ENCODE peak calls at places on chromosomes 2 and 18, in seven cellular contexts. One of them, this sample, is unnamed.

GRCh38 chr2:71125506-71126294 is 4.3 kb downstream of the MCEE start:
- DNase-seq in left cardiac atrium: no peak
- DNase-seq in sciatic nerve: no peak
- DNase-seq in HCEC 1CT: no peak
- DNase-seq in AG09309: no peak
- DNase-seq in stimulated activated CD4-positive, alpha-beta T cell treated with anti-CD3 and anti-CD28 coated beads, TNF-alpha, amount 100 ng/mL, for 1 hour: no peak
- DNase-seq in activated T-helper 2 cell treated with anti-CD3 and anti-CD28 coated beads, Interferon-gamma antibody, Interleukin-2, Interleukin-4, amounts not matched to agents 10 μg/mL and 5 μg/mL and 100 μg/mL, durations not matched to agents 14 hours and 24 hours and 36 hours: no peak
- DNase-seq in this sample: no peak

GRCh38 chr2:6073260-6074141 is 381.3 kb downstream of the SOX11 start:
- DNase-seq in AG09309: no peak
- DNase-seq in sciatic nerve: no peak
- DNase-seq in HCEC 1CT: no peak
- DNase-seq in stimulated activated CD4-positive, alpha-beta T cell treated with anti-CD3 and anti-CD28 coated beads, TNF-alpha, amount 100 ng/mL, for 1 hour: no peak
- DNase-seq in left cardiac atrium: no peak
- DNase-seq in activated T-helper 2 cell treated with anti-CD3 and anti-CD28 coated beads, Interferon-gamma antibody, Interleukin-2, Interleukin-4, amounts not matched to agents 10 μg/mL and 5 μg/mL and 100 μg/mL, durations not matched to agents 14 hours and 24 hours and 36 hours: no peak
- DNase-seq in this sample: no peak

GRCh38 chr2:14427982-14428567 is 204.4 kb upstream of the LRATD1 start:
- DNase-seq in stimulated activated CD4-positive, alpha-beta T cell treated with anti-CD3 and anti-CD28 coated beads, TNF-alpha, amount 100 ng/mL, for 1 hour: no peak
- DNase-seq in HCEC 1CT: peak
- DNase-seq in left cardiac atrium: no peak
- DNase-seq in sciatic nerve: no peak
- DNase-seq in activated T-helper 2 cell treated with anti-CD3 and anti-CD28 coated beads, Interferon-gamma antibody, Interleukin-2, Interleukin-4, amounts not matched to agents 10 μg/mL and 5 μg/mL and 100 μg/mL, durations not matched to agents 14 hours and 24 hours and 36 hours: no peak
- DNase-seq in AG09309: peak
- DNase-seq in this sample: no peak

GRCh38 chr18:63148449-63149199 is 170.9 kb downstream of the BCL2 start:
- DNase-seq in HCEC 1CT: no peak
- DNase-seq in stimulated activated CD4-positive, alpha-beta T cell treated with anti-CD3 and anti-CD28 coated beads, TNF-alpha, amount 100 ng/mL, for 1 hour: no peak
- DNase-seq in activated T-helper 2 cell treated with anti-CD3 and anti-CD28 coated beads, Interferon-gamma antibody, Interleukin-2, Interleukin-4, amounts not matched to agents 10 μg/mL and 5 μg/mL and 100 μg/mL, durations not matched to agents 14 hours and 24 hours and 36 hours: no peak
- DNase-seq in left cardiac atrium: peak
- DNase-seq in sciatic nerve: no peak
- DNase-seq in AG09309: peak
- DNase-seq in this sample: no peak

GRCh38 chr18:79915161-79916127 is 36.0 kb downstream of the SLC66A2 start:
- DNase-seq in sciatic nerve: peak
- DNase-seq in AG09309: no peak
- DNase-seq in stimulated activated CD4-positive, alpha-beta T cell treated with anti-CD3 and anti-CD28 coated beads, TNF-alpha, amount 100 ng/mL, for 1 hour: no peak
- DNase-seq in activated T-helper 2 cell treated with anti-CD3 and anti-CD28 coated beads, Interferon-gamma antibody, Interleukin-2, Interleukin-4, amounts not matched to agents 10 μg/mL and 5 μg/mL and 100 μg/mL, durations not matched to agents 14 hours and 24 hours and 36 hours: no peak
- DNase-seq in left cardiac atrium: no peak
- DNase-seq in HCEC 1CT: no peak
- DNase-seq in this sample: peak

GRCh38 chr2:10620481-10620880 is 69.3 kb downstream of the NOL10 start:
- DNase-seq in sciatic nerve: no peak
- DNase-seq in HCEC 1CT: peak
- DNase-seq in left cardiac atrium: no peak
- DNase-seq in stimulated activated CD4-positive, alpha-beta T cell treated with anti-CD3 and anti-CD28 coated beads, TNF-alpha, amount 100 ng/mL, for 1 hour: no peak
- DNase-seq in AG09309: peak
- DNase-seq in activated T-helper 2 cell treated with anti-CD3 and anti-CD28 coated beads, Interferon-gamma antibody, Interleukin-2, Interleukin-4, amounts not matched to agents 10 μg/mL and 5 μg/mL and 100 μg/mL, durations not matched to agents 14 hours and 24 hours and 36 hours: no peak
- DNase-seq in this sample: no peak

GRCh38 chr2:68466361-68466777 is 725 bp downstream of the FBXO48 start:
- DNase-seq in sciatic nerve: no peak
- DNase-seq in left cardiac atrium: no peak
- DNase-seq in stimulated activated CD4-positive, alpha-beta T cell treated with anti-CD3 and anti-CD28 coated beads, TNF-alpha, amount 100 ng/mL, for 1 hour: no peak
- DNase-seq in HCEC 1CT: peak
- DNase-seq in activated T-helper 2 cell treated with anti-CD3 and anti-CD28 coated beads, Interferon-gamma antibody, Interleukin-2, Interleukin-4, amounts not matched to agents 10 μg/mL and 5 μg/mL and 100 μg/mL, durations not matched to agents 14 hours and 24 hours and 36 hours: peak
- DNase-seq in AG09309: peak
- DNase-seq in this sample: no peak

GRCh38 chr2:163401481-163401880 is 334.3 kb downstream of the FIGN start:
- DNase-seq in activated T-helper 2 cell treated with anti-CD3 and anti-CD28 coated beads, Interferon-gamma antibody, Interleukin-2, Interleukin-4, amounts not matched to agents 10 μg/mL and 5 μg/mL and 100 μg/mL, durations not matched to agents 14 hours and 24 hours and 36 hours: no peak
- DNase-seq in stimulated activated CD4-positive, alpha-beta T cell treated with anti-CD3 and anti-CD28 coated beads, TNF-alpha, amount 100 ng/mL, for 1 hour: no peak
- DNase-seq in left cardiac atrium: peak
- DNase-seq in AG09309: peak
- DNase-seq in sciatic nerve: peak
- DNase-seq in HCEC 1CT: peak
- DNase-seq in this sample: no peak

GRCh38 chr2:175004730-175004979 is 526 bp downstream of the CHN1 start:
- DNase-seq in stimulated activated CD4-positive, alpha-beta T cell treated with anti-CD3 and anti-CD28 coated beads, TNF-alpha, amount 100 ng/mL, for 1 hour: no peak
- DNase-seq in left cardiac atrium: peak
- DNase-seq in activated T-helper 2 cell treated with anti-CD3 and anti-CD28 coated beads, Interferon-gamma antibody, Interleukin-2, Interleukin-4, amounts not matched to agents 10 μg/mL and 5 μg/mL and 100 μg/mL, durations not matched to agents 14 hours and 24 hours and 36 hours: no peak
- DNase-seq in AG09309: no peak
- DNase-seq in HCEC 1CT: peak
- DNase-seq in sciatic nerve: no peak
- DNase-seq in this sample: no peak

GRCh38 chr2:190871539-190871938 is 9.1 kb upstream of the GLS start:
- DNase-seq in left cardiac atrium: no peak
- DNase-seq in HCEC 1CT: no peak
- DNase-seq in stimulated activated CD4-positive, alpha-beta T cell treated with anti-CD3 and anti-CD28 coated beads, TNF-alpha, amount 100 ng/mL, for 1 hour: no peak
- DNase-seq in activated T-helper 2 cell treated with anti-CD3 and anti-CD28 coated beads, Interferon-gamma antibody, Interleukin-2, Interleukin-4, amounts not matched to agents 10 μg/mL and 5 μg/mL and 100 μg/mL, durations not matched to agents 14 hours and 24 hours and 36 hours: no peak
- DNase-seq in AG09309: no peak
- DNase-seq in sciatic nerve: no peak
- DNase-seq in this sample: no peak

GRCh38 chr2:135485441-135485840 is 45.6 kb downstream of the ZRANB3 start:
- DNase-seq in sciatic nerve: no peak
- DNase-seq in HCEC 1CT: no peak
- DNase-seq in stimulated activated CD4-positive, alpha-beta T cell treated with anti-CD3 and anti-CD28 coated beads, TNF-alpha, amount 100 ng/mL, for 1 hour: no peak
- DNase-seq in AG09309: no peak
- DNase-seq in left cardiac atrium: no peak
- DNase-seq in activated T-helper 2 cell treated with anti-CD3 and anti-CD28 coated beads, Interferon-gamma antibody, Interleukin-2, Interleukin-4, amounts not matched to agents 10 μg/mL and 5 μg/mL and 100 μg/mL, durations not matched to agents 14 hours and 24 hours and 36 hours: no peak
- DNase-seq in this sample: no peak

GRCh38 chr2:188695953-188696352 is 278.2 kb upstream of the COL3A1 start:
- DNase-seq in AG09309: peak
- DNase-seq in stimulated activated CD4-positive, alpha-beta T cell treated with anti-CD3 and anti-CD28 coated beads, TNF-alpha, amount 100 ng/mL, for 1 hour: no peak
- DNase-seq in HCEC 1CT: peak
- DNase-seq in activated T-helper 2 cell treated with anti-CD3 and anti-CD28 coated beads, Interferon-gamma antibody, Interleukin-2, Interleukin-4, amounts not matched to agents 10 μg/mL and 5 μg/mL and 100 μg/mL, durations not matched to agents 14 hours and 24 hours and 36 hours: no peak
- DNase-seq in left cardiac atrium: no peak
- DNase-seq in sciatic nerve: no peak
- DNase-seq in this sample: no peak

GRCh38 chr2:37168217-37168981 is 11.6 kb upstream of the EIF2AK2 start:
- DNase-seq in HCEC 1CT: peak
- DNase-seq in left cardiac atrium: no peak
- DNase-seq in sciatic nerve: no peak
- DNase-seq in activated T-helper 2 cell treated with anti-CD3 and anti-CD28 coated beads, Interferon-gamma antibody, Interleukin-2, Interleukin-4, amounts not matched to agents 10 μg/mL and 5 μg/mL and 100 μg/mL, durations not matched to agents 14 hours and 24 hours and 36 hours: no peak
- DNase-seq in stimulated activated CD4-positive, alpha-beta T cell treated with anti-CD3 and anti-CD28 coated beads, TNF-alpha, amount 100 ng/mL, for 1 hour: no peak
- DNase-seq in AG09309: no peak
- DNase-seq in this sample: no peak

GRCh38 chr18:55252053-55252675 is 292.9 kb upstream of the CCDC68 start:
- DNase-seq in activated T-helper 2 cell treated with anti-CD3 and anti-CD28 coated beads, Interferon-gamma antibody, Interleukin-2, Interleukin-4, amounts not matched to agents 10 μg/mL and 5 μg/mL and 100 μg/mL, durations not matched to agents 14 hours and 24 hours and 36 hours: no peak
- DNase-seq in sciatic nerve: no peak
- DNase-seq in left cardiac atrium: no peak
- DNase-seq in stimulated activated CD4-positive, alpha-beta T cell treated with anti-CD3 and anti-CD28 coated beads, TNF-alpha, amount 100 ng/mL, for 1 hour: no peak
- DNase-seq in AG09309: no peak
- DNase-seq in HCEC 1CT: no peak
- DNase-seq in this sample: no peak

GRCh38 chr18:69567813-69568488 is 167.3 kb downstream of the DOK6 start:
- DNase-seq in left cardiac atrium: no peak
- DNase-seq in AG09309: no peak
- DNase-seq in stimulated activated CD4-positive, alpha-beta T cell treated with anti-CD3 and anti-CD28 coated beads, TNF-alpha, amount 100 ng/mL, for 1 hour: no peak
- DNase-seq in sciatic nerve: no peak
- DNase-seq in activated T-helper 2 cell treated with anti-CD3 and anti-CD28 coated beads, Interferon-gamma antibody, Interleukin-2, Interleukin-4, amounts not matched to agents 10 μg/mL and 5 μg/mL and 100 μg/mL, durations not matched to agents 14 hours and 24 hours and 36 hours: no peak
- DNase-seq in HCEC 1CT: no peak
- DNase-seq in this sample: no peak

This sample was measured in lower lobe of right lung.